ENCODE peak calls at places on chromosomes 2 and 18, in four cellular contexts. G is bronchial epithelial cell, W is fibroblast of mammary gland, Y is NB4. N is an unnamed sample.

GRCh38 chr18:58321986-58322385 is 278.0 kb downstream of the NEDD4L start:
- DNase-seq in G (peak), W (peak), Y (peak), N (peak)

GRCh38 chr2:165328272-165328671 is 89.1 kb downstream of the SCN2A start:
- DNase-seq in G (no peak), W (no peak), Y (peak), N (no peak)

GRCh38 chr2:18750662-18751554 is 161.5 kb upstream of the NT5C1B start:
- DNase-seq in G (peak), W (peak), Y (no peak), N (no peak)

GRCh38 chr2:113910110-113910717 is 20.3 kb downstream of the ACTR3 start:
- DNase-seq in G (peak), W (peak), Y (peak), N (peak)

GRCh38 chr2:191907545-191907944 is 60.7 kb upstream of the CAVIN2 start:
- DNase-seq in G (no peak), W (no peak), Y (no peak), N (no peak)

GRCh38 chr2:10487144-10488104 is 39.3 kb upstream of the ODC1 start:
- DNase-seq in G (peak), W (peak), Y (peak), N (no peak)

GRCh38 chr18:10476430-10476829 is 22.0 kb downstream of the APCDD1 start:
- DNase-seq in G (no peak), W (peak), Y (no peak), N (peak)

GRCh38 chr18:50679656-50680055 is 119.8 kb downstream of the MAPK4 start:
- DNase-seq in G (no peak), W (no peak), Y (no peak), N (no peak)

GRCh38 chr2:170155022-170155722 is 22.8 kb upstream of the MYO3B start:
- DNase-seq in G (peak), W (peak), Y (no peak), N (no peak)

GRCh38 chr18:61397222-61397621 is 64.0 kb downstream of the CDH20 start:
- DNase-seq in G (no peak), W (no peak), Y (no peak), N (no peak)

GRCh38 chr2:72497761-72498160 is 328.1 kb downstream of the EXOC6B start:
- DNase-seq in G (no peak), W (peak), Y (no peak), N (no peak)

GRCh38 chr18:76482971-76483691 is 11.9 kb downstream of the ZNF516 start:
- DNase-seq in G (no peak), W (no peak), Y (no peak), N (no peak)

GRCh38 chr2:86031151-86031550 is 74.5 kb downstream of the POLR1A start:
- DNase-seq in G (no peak), W (no peak), Y (no peak), N (no peak)

GRCh38 chr2:121696410-121696930 is 40.2 kb downstream of the NIFK start:
- DNase-seq in G (no peak), W (no peak), Y (no peak), N (no peak)

GRCh38 chr18:42310956-42311355 is 355.9 kb downstream of the PIK3C3 start:
- DNase-seq in G (peak), W (peak), Y (peak), N (peak)

GRCh38 chr2:30963184-30963583 is 155.9 kb upstream of the CAPN13 start:
- DNase-seq in G (no peak), W (no peak), Y (no peak), N (no peak)

GRCh38 chr2:79713131-79713785 is 200.4 kb downstream of the CTNNA2 start:
- DNase-seq in G (peak), W (peak), Y (peak), N (no peak)

GRCh38 chr18:75408554-75409506 is 18.7 kb downstream of the SMIM21 start:
- DNase-seq in G (peak), W (peak), Y (peak), N (peak)

GRCh38 chr18:33239298-33239697 is 201.2 kb downstream of the CCDC178 start:
- DNase-seq in G (no peak), W (no peak), Y (no peak), N (no peak)

GRCh38 chr2:12284487-12284886 is 432.2 kb upstream of the TRIB2 start:
- DNase-seq in G (peak), W (peak), Y (peak), N (peak)

GRCh38 chr18:72427721-72428120 is 116.4 kb downstream of the CBLN2 start:
- DNase-seq in G (no peak), W (peak), Y (no peak), N (peak)

GRCh38 chr18:52716926-52717325 is 376.9 kb downstream of the DCC start:
- DNase-seq in G (peak), W (peak), Y (peak), N (no peak)

GRCh38 chr2:222290691-222291484 is 7.9 kb downstream of the PAX3 start:
- DNase-seq in G (no peak), W (peak), Y (no peak), N (no peak)

GRCh38 chr2:74142340-74142739 is 5.4 kb downstream of the BOLA3 start:
- DNase-seq in G (no peak), W (peak), Y (peak), N (no peak)

GRCh38 chr2:224379210-224379609 is 22.7 kb downstream of the FAM124B start:
- DNase-seq in G (no peak), W (no peak), Y (no peak), N (no peak)

GRCh38 chr2:219410390-219410789 is 7.8 kb upstream of the DES start:
- DNase-seq in G (no peak), W (no peak), Y (no peak), N (no peak)